ENCODE peak calls at places on chromosomes 6 and 20, in seven cellular contexts. One of them, this sample, is unnamed.

GRCh38 chr6:128406453-128406852 is 113.9 kb downstream of the PTPRK start:
- DNase-seq in IMR-90: no peak
- DNase-seq in esophagus squamous epithelium: no peak
- DNase-seq in hepatocyte: no peak
- DNase-seq in body of pancreas: no peak
- DNase-seq in psoas muscle: no peak
- DNase-seq in CD4-positive, alpha-beta T cell: no peak
- DNase-seq in this sample: no peak

GRCh38 chr6:20630136-20630535 is 95.9 kb downstream of the CDKAL1 start:
- DNase-seq in IMR-90: no peak
- DNase-seq in esophagus squamous epithelium: no peak
- DNase-seq in hepatocyte: no peak
- DNase-seq in body of pancreas: no peak
- DNase-seq in psoas muscle: no peak
- DNase-seq in CD4-positive, alpha-beta T cell: no peak
- DNase-seq in this sample: no peak

GRCh38 chr20:10447028-10447427 is 11.9 kb downstream of the SLX4IP start:
- DNase-seq in IMR-90: peak; percentile 84
- DNase-seq in esophagus squamous epithelium: no peak
- DNase-seq in hepatocyte: no peak
- DNase-seq in body of pancreas: peak; percentile 34
- DNase-seq in psoas muscle: no peak
- DNase-seq in CD4-positive, alpha-beta T cell: peak; percentile 22
- DNase-seq in this sample: peak; percentile 83

GRCh38 chr20:5833309-5833941 is 83.2 kb downstream of the SHLD1 start:
- DNase-seq in IMR-90: no peak
- DNase-seq in esophagus squamous epithelium: no peak
- DNase-seq in hepatocyte: no peak
- DNase-seq in body of pancreas: no peak
- DNase-seq in psoas muscle: no peak
- DNase-seq in CD4-positive, alpha-beta T cell: no peak
- DNase-seq in this sample: no peak

GRCh38 chr6:89711801-89712200 is 73.3 kb upstream of the LYRM2 start:
- DNase-seq in IMR-90: no peak
- DNase-seq in esophagus squamous epithelium: no peak
- DNase-seq in hepatocyte: no peak
- DNase-seq in body of pancreas: no peak
- DNase-seq in psoas muscle: no peak
- DNase-seq in CD4-positive, alpha-beta T cell: no peak
- DNase-seq in this sample: no peak

GRCh38 chr20:54820392-54820791 is 345.0 kb downstream of the DOK5 start:
- DNase-seq in IMR-90: no peak
- DNase-seq in esophagus squamous epithelium: no peak
- DNase-seq in hepatocyte: no peak
- DNase-seq in body of pancreas: no peak
- DNase-seq in psoas muscle: no peak
- DNase-seq in CD4-positive, alpha-beta T cell: no peak
- DNase-seq in this sample: no peak

GRCh38 chr6:166955121-166955864 is 1.1 kb downstream of the RNASET2 start:
- DNase-seq in IMR-90: no peak
- DNase-seq in esophagus squamous epithelium: peak; percentile 37
- DNase-seq in hepatocyte: no peak
- DNase-seq in body of pancreas: peak; percentile 28
- DNase-seq in psoas muscle: peak; percentile 63
- DNase-seq in CD4-positive, alpha-beta T cell: peak; percentile 45
- DNase-seq in this sample: no peak

GRCh38 chr6:92341224-92341623 is 1078.1 kb downstream of the EPHA7 start:
- DNase-seq in IMR-90: peak; percentile 27
- DNase-seq in esophagus squamous epithelium: no peak
- DNase-seq in hepatocyte: no peak
- DNase-seq in body of pancreas: no peak
- DNase-seq in psoas muscle: no peak
- DNase-seq in CD4-positive, alpha-beta T cell: no peak
- DNase-seq in this sample: no peak

GRCh38 chr6:147579667-147580066 is 71.2 kb downstream of the SAMD5 start:
- DNase-seq in IMR-90: no peak
- DNase-seq in esophagus squamous epithelium: no peak
- DNase-seq in hepatocyte: no peak
- DNase-seq in body of pancreas: no peak
- DNase-seq in psoas muscle: no peak
- DNase-seq in CD4-positive, alpha-beta T cell: no peak
- DNase-seq in this sample: no peak

GRCh38 chr6:44004625-44005506 is 122.4 kb downstream of the MRPL14 start:
- DNase-seq in IMR-90: peak; percentile 33
- DNase-seq in esophagus squamous epithelium: no peak
- DNase-seq in hepatocyte: no peak
- DNase-seq in body of pancreas: peak; percentile 54
- DNase-seq in psoas muscle: peak; percentile 55
- DNase-seq in CD4-positive, alpha-beta T cell: no peak
- DNase-seq in this sample: no peak

GRCh38 chr20:58313366-58313765 is 3.9 kb downstream of the RAB22A start:
- DNase-seq in IMR-90: no peak
- DNase-seq in esophagus squamous epithelium: no peak
- DNase-seq in hepatocyte: no peak
- DNase-seq in body of pancreas: no peak
- DNase-seq in psoas muscle: no peak
- DNase-seq in CD4-positive, alpha-beta T cell: no peak
- DNase-seq in this sample: no peak

GRCh38 chr6:2626381-2626780 is 124.3 kb downstream of the MYLK4 start:
- DNase-seq in IMR-90: peak; percentile 47
- DNase-seq in esophagus squamous epithelium: no peak
- DNase-seq in hepatocyte: no peak
- DNase-seq in body of pancreas: no peak
- DNase-seq in psoas muscle: no peak
- DNase-seq in CD4-positive, alpha-beta T cell: no peak
- DNase-seq in this sample: no peak

GRCh38 chr6:16243664-16244063 is 5.3 kb downstream of the GMPR start:
- DNase-seq in IMR-90: no peak
- DNase-seq in esophagus squamous epithelium: no peak
- DNase-seq in hepatocyte: no peak
- DNase-seq in body of pancreas: no peak
- DNase-seq in psoas muscle: no peak
- DNase-seq in CD4-positive, alpha-beta T cell: no peak
- DNase-seq in this sample: no peak

GRCh38 chr6:18280084-18280483 is 15.8 kb upstream of the DEK start:
- DNase-seq in IMR-90: no peak
- DNase-seq in esophagus squamous epithelium: no peak
- DNase-seq in hepatocyte: no peak
- DNase-seq in body of pancreas: no peak
- DNase-seq in psoas muscle: no peak
- DNase-seq in CD4-positive, alpha-beta T cell: no peak
- DNase-seq in this sample: peak; percentile 54

GRCh38 chr6:22112490-22112889 is 184.3 kb downstream of the PRL start:
- DNase-seq in IMR-90: peak; percentile 33
- DNase-seq in esophagus squamous epithelium: no peak
- DNase-seq in hepatocyte: peak; percentile 11
- DNase-seq in body of pancreas: no peak
- DNase-seq in psoas muscle: no peak
- DNase-seq in CD4-positive, alpha-beta T cell: no peak
- DNase-seq in this sample: no peak

GRCh38 chr6:87350516-87350915 is 5.9 kb downstream of the C6orf163 start:
- DNase-seq in IMR-90: peak; percentile 5
- DNase-seq in esophagus squamous epithelium: no peak
- DNase-seq in hepatocyte: no peak
- DNase-seq in body of pancreas: no peak
- DNase-seq in psoas muscle: no peak
- DNase-seq in CD4-positive, alpha-beta T cell: no peak
- DNase-seq in this sample: no peak

GRCh38 chr6:135181333-135182119 is 418 bp downstream of the MYB start:
- DNase-seq in IMR-90: no peak
- DNase-seq in esophagus squamous epithelium: no peak
- DNase-seq in hepatocyte: peak; percentile 8
- DNase-seq in body of pancreas: no peak
- DNase-seq in psoas muscle: peak; percentile 48
- DNase-seq in CD4-positive, alpha-beta T cell: no peak
- DNase-seq in this sample: no peak

GRCh38 chr6:43436577-43437282 is 9.4 kb downstream of the ABCC10 start:
- DNase-seq in IMR-90: peak; percentile 65
- DNase-seq in esophagus squamous epithelium: no peak
- DNase-seq in hepatocyte: peak; percentile 89
- DNase-seq in body of pancreas: peak; percentile 57
- DNase-seq in psoas muscle: no peak
- DNase-seq in CD4-positive, alpha-beta T cell: no peak
- DNase-seq in this sample: peak; percentile 96

DNA sequence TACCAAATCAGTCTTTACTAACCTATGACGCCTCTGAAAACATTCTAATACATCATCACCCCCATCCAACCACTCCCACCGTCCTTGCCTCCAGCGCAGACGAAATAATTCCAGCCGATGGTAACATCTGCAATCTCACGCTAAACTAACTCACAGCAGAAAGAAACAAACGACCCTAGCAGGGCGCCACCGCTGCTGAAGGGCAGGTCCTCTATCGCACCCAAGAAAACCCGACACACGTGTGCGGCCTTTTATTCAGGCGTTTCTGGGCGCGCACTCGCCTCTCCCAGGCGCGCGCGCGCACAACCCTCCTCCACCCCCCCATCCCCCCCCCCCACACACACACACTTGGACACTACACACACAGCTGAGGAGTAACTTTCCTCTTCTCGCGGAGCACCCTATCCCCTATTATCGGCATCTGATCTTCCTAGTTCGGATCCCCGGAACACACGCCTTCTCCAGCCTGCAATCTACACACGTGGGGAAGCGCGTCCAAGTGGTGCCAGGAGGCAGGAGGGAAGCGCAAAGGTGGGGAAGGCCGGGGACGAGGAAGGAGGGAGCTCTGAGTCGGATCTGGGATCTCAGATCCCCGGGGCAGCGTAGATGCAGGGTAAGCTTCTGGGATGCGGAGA is 1.4 kb downstream of the GFOD1 start:
- DNase-seq in IMR-90: peak; percentile 30
- DNase-seq in esophagus squamous epithelium: no peak
- DNase-seq in hepatocyte: peak; percentile 50
- DNase-seq in body of pancreas: peak; percentile 28
- DNase-seq in psoas muscle: peak; percentile 61
- DNase-seq in CD4-positive, alpha-beta T cell: no peak
- DNase-seq in this sample: peak; percentile 61
- TF ChIP-seq CTCF in IMR-90: no peak
- TF ChIP-seq CTCF in esophagus squamous epithelium: no peak
- TF ChIP-seq CTCF in hepatocyte: no peak
- TF ChIP-seq CTCF in body of pancreas: no peak
- TF ChIP-seq CTCF in psoas muscle: no peak
- TF ChIP-seq CTCF in CD4-positive, alpha-beta T cell: no peak
- TF ChIP-seq CTCF in this sample: no peak

GRCh38 chr20:51566594-51566993 is 24.1 kb upstream of the NFATC2 start:
- DNase-seq in IMR-90: no peak
- DNase-seq in esophagus squamous epithelium: no peak
- DNase-seq in hepatocyte: no peak
- DNase-seq in body of pancreas: no peak
- DNase-seq in psoas muscle: no peak
- DNase-seq in CD4-positive, alpha-beta T cell: no peak
- DNase-seq in this sample: no peak

GRCh38 chr20:51567622-51568021 is 25.1 kb upstream of the NFATC2 start:
- DNase-seq in IMR-90: no peak
- DNase-seq in esophagus squamous epithelium: no peak
- DNase-seq in hepatocyte: no peak
- DNase-seq in body of pancreas: no peak
- DNase-seq in psoas muscle: no peak
- DNase-seq in CD4-positive, alpha-beta T cell: no peak
- DNase-seq in this sample: no peak

GRCh38 chr20:51565298-51565697 is 22.8 kb upstream of the NFATC2 start:
- DNase-seq in IMR-90: no peak
- DNase-seq in esophagus squamous epithelium: no peak
- DNase-seq in hepatocyte: no peak
- DNase-seq in body of pancreas: no peak
- DNase-seq in psoas muscle: no peak
- DNase-seq in CD4-positive, alpha-beta T cell: no peak
- DNase-seq in this sample: no peak

GRCh38 chr20:51563597-51564332 is 21.2 kb upstream of the NFATC2 start:
- DNase-seq in IMR-90: peak; percentile 86
- DNase-seq in esophagus squamous epithelium: no peak
- DNase-seq in hepatocyte: peak; percentile 87
- DNase-seq in body of pancreas: peak; percentile 55
- DNase-seq in psoas muscle: peak; percentile 64
- DNase-seq in CD4-positive, alpha-beta T cell: no peak
- DNase-seq in this sample: peak; percentile 86

DNA sequence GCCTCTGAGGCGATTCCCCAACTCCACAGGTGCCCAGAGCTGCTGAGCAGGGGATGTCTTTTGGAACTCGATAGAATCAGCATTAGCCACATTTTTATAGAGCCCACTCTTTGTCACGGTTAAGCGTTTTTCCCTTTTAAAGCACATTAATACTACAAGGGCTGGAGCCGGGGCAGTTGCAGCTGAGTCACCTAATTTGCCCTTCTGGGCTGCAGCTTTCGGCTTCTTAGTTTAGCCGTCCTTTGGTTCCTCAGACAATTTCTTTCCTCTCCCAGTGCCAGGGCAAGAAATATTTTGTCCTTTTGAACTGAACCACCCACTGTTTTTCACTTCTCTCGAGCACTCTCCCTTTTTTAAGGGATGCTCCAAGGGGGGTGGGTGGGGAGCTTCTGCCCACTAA is 23.2 kb upstream of the NFATC2 start:
- DNase-seq in IMR-90: peak; percentile 32
- DNase-seq in esophagus squamous epithelium: no peak
- DNase-seq in hepatocyte: no peak
- DNase-seq in body of pancreas: no peak
- DNase-seq in psoas muscle: no peak
- DNase-seq in CD4-positive, alpha-beta T cell: no peak
- DNase-seq in this sample: no peak
- H3K27ac ChIP-seq in IMR-90: no peak overlapping the region
- H3K27ac ChIP-seq in esophagus squamous epithelium: no peak overlapping the region
- H3K27ac ChIP-seq in hepatocyte: no peak overlapping the region
- H3K27ac ChIP-seq in body of pancreas: no peak overlapping the region
- H3K27ac ChIP-seq in psoas muscle: no peak overlapping the region
- H3K27ac ChIP-seq in CD4-positive, alpha-beta T cell: no peak overlapping the region
- H3K27ac ChIP-seq in this sample: no peak overlapping the region

GRCh38 chr20:63186528-63187316 is 29.2 kb downstream of the YTHDF1 start:
- DNase-seq in IMR-90: no peak
- DNase-seq in esophagus squamous epithelium: no peak
- DNase-seq in hepatocyte: no peak
- DNase-seq in body of pancreas: no peak
- DNase-seq in psoas muscle: no peak
- DNase-seq in CD4-positive, alpha-beta T cell: no peak
- DNase-seq in this sample: peak; percentile 87
- TF ChIP-seq CTCF in IMR-90: no peak
- TF ChIP-seq CTCF in esophagus squamous epithelium: no peak
- TF ChIP-seq CTCF in hepatocyte: no peak
- TF ChIP-seq CTCF in body of pancreas: no peak
- TF ChIP-seq CTCF in psoas muscle: no peak
- TF ChIP-seq CTCF in CD4-positive, alpha-beta T cell: no peak
- TF ChIP-seq CTCF in this sample: no peak

DNA sequence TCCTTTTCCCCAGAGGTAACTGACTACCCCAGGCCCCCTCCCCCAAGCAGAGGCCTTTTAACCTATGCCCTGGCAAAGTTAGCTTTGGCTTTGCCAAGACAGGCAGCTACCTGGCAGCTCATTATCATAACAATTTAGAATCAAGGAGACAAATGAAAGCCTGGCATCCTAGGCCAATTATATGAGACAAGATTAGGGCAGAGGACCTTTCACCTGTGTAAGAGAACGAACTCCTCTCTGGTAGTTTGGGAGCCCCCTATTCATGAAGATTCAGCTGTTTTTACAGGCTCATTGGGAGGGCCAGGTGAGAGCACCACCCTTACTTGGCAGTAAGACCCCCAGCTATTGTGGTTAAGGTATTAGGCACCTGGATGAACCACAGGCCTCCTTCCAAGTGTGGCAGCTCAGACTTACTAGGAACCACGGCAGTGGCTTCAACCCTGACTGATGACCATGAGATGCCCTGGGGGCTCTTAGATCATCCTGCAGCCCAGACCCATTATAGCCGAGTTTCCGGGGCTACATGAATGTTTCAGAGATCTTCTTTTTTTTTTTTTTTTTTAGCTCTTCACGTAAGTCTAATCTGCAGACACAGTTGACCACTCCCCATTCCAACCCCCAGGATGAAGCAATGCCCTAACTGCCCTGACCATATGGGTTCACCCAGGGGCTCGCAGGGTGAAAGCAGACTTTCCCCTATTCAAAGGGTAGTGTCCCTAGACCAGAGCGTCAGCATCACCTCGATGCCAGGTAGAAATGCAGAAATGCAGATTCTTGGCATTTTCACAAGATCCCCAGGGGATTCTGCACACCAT is 56.3 kb downstream of the RAB44 start:
- DNase-seq in IMR-90: no peak
- DNase-seq in esophagus squamous epithelium: no peak
- DNase-seq in hepatocyte: no peak
- DNase-seq in body of pancreas: no peak
- DNase-seq in psoas muscle: no peak
- DNase-seq in CD4-positive, alpha-beta T cell: no peak
- DNase-seq in this sample: no peak
- H3K27ac ChIP-seq in IMR-90: no peak overlapping the region
- H3K27ac ChIP-seq in esophagus squamous epithelium: peak overlapping the region; percentile 78
- H3K27ac ChIP-seq in hepatocyte: no peak overlapping the region
- H3K27ac ChIP-seq in body of pancreas: no peak overlapping the region
- H3K27ac ChIP-seq in psoas muscle: peak overlapping the region; percentile 64
- H3K27ac ChIP-seq in CD4-positive, alpha-beta T cell: no peak overlapping the region
- H3K27ac ChIP-seq in this sample: no peak overlapping the region

This sample was measured in RWPE1.